ENCODE peak calls at places on chromosomes 5 and 9, in seven cellular contexts. L, O, X, B, S, D and K are unnamed samples.

GRCh38 chr5:57082441-57083067 is 91.3 kb upstream of the GPBP1 start:
- DNase-seq in L (no peak), O (no peak), D (peak; percentile 17), X (peak; percentile 36), S (peak; percentile 55), B (peak; percentile 5), K (no peak)

GRCh38 chr9:13915591-13916301 is 398.2 kb downstream of the NFIB start:
- DNase-seq in D (no peak), B (peak; percentile 53), L (no peak), S (peak; percentile 6), O (no peak), X (peak; percentile 44), K (no peak)

GRCh38 chr9:93268551-93269314 is 84.8 kb downstream of the WNK2 start:
- DNase-seq in L (no peak), S (peak; percentile 14), B (no peak), X (no peak), O (no peak), D (no peak), K (no peak)

GRCh38 chr9:131704988-131705387 is 34.9 kb downstream of the RAPGEF1 start:
- DNase-seq in D (no peak), B (no peak), X (no peak), O (no peak), S (no peak), L (no peak), K (no peak)

GRCh38 chr5:175842947-175843793 is 28.2 kb upstream of the CPLX2 start:
- DNase-seq in B (peak; percentile 72), S (peak; percentile 73), D (peak; percentile 78), X (peak; percentile 32), L (peak; percentile 36), O (peak; percentile 56), K (peak; percentile 19)

GRCh38 chr5:170520319-170520718 is 16.5 kb downstream of the KCNIP1 start:
- DNase-seq in B (no peak), X (no peak), S (peak; percentile 23), L (no peak), D (no peak), O (no peak), K (no peak)

GRCh38 chr5:136048966-136049365 is 20.2 kb downstream of the TGFBI start:
- DNase-seq in S (no peak), O (no peak), X (no peak), L (no peak), B (no peak), D (no peak), K (no peak)

GRCh38 chr5:139900546-139901250 is 105.1 kb downstream of the PSD2 start:
- DNase-seq in S (no peak), O (no peak), D (no peak), B (no peak), X (no peak), L (no peak), K (no peak)

GRCh38 chr5:77993141-77993540 is 217.0 kb upstream of the TBCA start:
- DNase-seq in D (no peak), X (no peak), B (no peak), O (no peak), S (no peak), L (no peak), K (no peak)

GRCh38 chr5:34854459-34855174 is 15.7 kb downstream of the TTC23L start:
- DNase-seq in L (no peak), O (no peak), B (no peak), S (no peak), X (no peak), D (no peak), K (no peak)

GRCh38 chr9:129319938-129320481 is 141.9 kb upstream of the IER5L start:
- DNase-seq in B (no peak), S (no peak), L (no peak), X (no peak), O (peak; percentile 28), D (no peak), K (no peak)

GRCh38 chr9:87285183-87285582 is 212.5 kb upstream of the DAPK1 start:
- DNase-seq in X (peak; percentile 81), D (no peak), O (no peak), L (no peak), S (peak; percentile 43), B (peak; percentile 33), K (no peak)

GRCh38 chr9:17856995-17857394 is 278.1 kb downstream of the SH3GL2 start:
- DNase-seq in O (no peak), D (no peak), S (no peak), L (no peak), X (no peak), B (no peak), K (no peak)

GRCh38 chr5:108619815-108620214 is 127.9 kb upstream of the FER start:
- DNase-seq in L (no peak), X (no peak), O (no peak), S (no peak), B (no peak), D (no peak), K (no peak)

DNA sequence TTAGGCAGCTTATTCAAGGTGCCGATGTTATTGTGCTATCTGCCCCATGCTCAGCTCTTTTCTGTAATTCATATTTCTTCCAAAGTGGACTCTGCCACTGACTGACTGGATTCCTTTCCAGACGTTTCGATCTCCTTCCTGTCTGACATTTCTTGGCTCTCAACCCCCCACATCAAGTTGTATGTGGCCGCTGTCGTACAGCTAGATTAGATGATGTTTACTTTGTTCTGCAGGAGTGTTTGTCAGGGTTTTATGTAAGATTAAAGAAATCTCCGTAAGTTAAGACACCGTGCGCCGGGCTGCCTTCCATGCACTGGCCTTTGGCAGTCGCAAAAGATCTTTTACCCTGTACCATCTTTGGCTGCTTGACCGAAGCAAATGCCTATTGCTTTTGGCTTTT is 177.9 kb downstream of the FGF1 start:
- DNase-seq in L (no peak), B (no peak), O (no peak), D (no peak), S (peak; percentile 32), X (no peak), K (no peak)
- TF ChIP-seq CTCF in L (no peak), B (no peak), O (no peak), D (no peak), S (no peak), X (no peak), K (no peak)

GRCh38 chr9:8514760-8515159 is 715.2 kb upstream of the DMAC1 start:
- DNase-seq in X (no peak), S (no peak), L (no peak), O (peak; percentile 33), D (no peak), B (no peak), K (no peak)
- TF ChIP-seq CTCF in X (no peak), S (peak; percentile 22), L (no peak), O (peak; percentile 62), D (no peak), B (peak; percentile 12), K (no peak)

GRCh38 chr5:52943285-52943684 is 45.9 kb upstream of the ITGA2 start:
- DNase-seq in O (no peak), D (no peak), S (no peak), L (no peak), X (no peak), B (no peak), K (no peak)
- TF ChIP-seq CTCF in O (peak; percentile 32), D (peak; percentile 49), S (no peak), L (no peak), X (peak; percentile 38), B (peak; percentile 35), K (no peak)

DNA sequence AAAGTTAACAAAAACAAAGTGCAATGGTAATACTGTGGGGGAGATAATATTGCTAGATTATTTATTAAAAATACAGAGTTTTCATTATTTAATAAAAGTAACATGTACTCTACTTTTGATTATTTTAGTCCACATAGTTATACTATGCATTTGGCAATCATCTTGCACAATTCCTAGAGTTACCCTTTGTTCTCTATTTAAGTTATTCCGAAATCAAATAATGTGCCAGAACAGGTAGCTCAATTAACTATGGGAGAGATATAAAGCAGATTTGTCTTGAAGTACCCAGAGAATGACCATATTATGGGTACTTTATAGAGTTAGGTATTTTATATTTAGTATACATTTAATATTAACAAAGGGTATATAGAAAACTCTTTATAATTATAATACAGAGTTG is 9.4 kb upstream of the LURAP1L start:
- DNase-seq in D (no peak), B (no peak), X (no peak), O (no peak), L (no peak), S (no peak), K (no peak)
- TF ChIP-seq CTCF in D (no peak), B (no peak), X (no peak), O (no peak), L (no peak), S (no peak), K (no peak)

DNA sequence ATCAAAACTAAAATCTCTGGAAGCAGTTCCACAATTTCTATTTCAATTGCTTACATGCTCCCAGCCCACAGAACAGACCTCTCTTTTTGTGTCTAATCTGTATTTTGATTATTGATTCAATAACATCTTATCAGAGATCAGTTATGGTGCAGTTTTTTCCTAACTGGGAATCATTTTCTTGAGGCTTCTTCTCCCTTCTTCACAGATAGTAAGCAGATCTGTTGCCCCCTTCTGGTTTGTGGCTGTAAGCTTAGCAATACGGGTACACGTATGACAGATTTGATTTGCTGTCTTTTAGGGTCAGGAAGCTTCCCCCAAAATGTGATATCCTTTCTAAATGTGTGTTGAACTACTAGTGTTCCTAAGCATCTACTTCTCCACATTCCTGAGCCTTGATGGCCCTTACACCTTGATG is 39.4 kb downstream of the MRPS27 start:
- DNase-seq in S (peak; percentile 51), B (peak; percentile 61), O (peak; percentile 32), L (peak; percentile 18), X (peak; percentile 70), D (peak; percentile 45), K (no peak)
- TF ChIP-seq CTCF in S (peak; percentile 55), B (peak; percentile 76), O (peak; percentile 68), L (peak; percentile 69), X (peak; percentile 67), D (peak; percentile 73), K (peak; percentile 70)

DNA sequence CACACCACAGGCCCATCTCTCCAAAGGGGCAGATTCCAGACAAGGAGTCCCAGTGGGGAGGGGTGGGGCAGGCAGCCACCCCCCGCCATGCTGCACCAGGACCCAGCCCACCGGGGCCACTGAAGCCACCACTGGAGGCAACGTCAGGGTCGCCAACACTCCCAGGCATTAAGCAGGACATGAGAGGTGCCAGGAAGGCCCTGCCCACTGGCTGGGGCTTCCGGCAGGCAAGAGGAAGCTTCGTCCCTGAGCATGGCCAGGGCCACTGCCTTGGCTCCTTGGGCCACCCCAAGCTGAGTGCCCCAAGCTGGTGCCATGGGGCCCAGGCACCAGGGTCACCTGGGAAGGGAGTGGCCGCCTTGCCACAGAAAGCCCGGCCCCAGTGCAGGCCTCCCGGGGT is 17.5 kb downstream of the KCNT1 start:
- DNase-seq in B (no peak), O (no peak), D (no peak), L (no peak), X (no peak), S (no peak), K (no peak)
- TF ChIP-seq CTCF in B (no peak), O (no peak), D (no peak), L (no peak), X (no peak), S (no peak), K (no peak)

GRCh38 chr9:88781500-88782391 is 209.5 kb upstream of the S1PR3 start:
- DNase-seq in S (peak; percentile 56), D (peak; percentile 29), B (peak; percentile 92), O (peak; percentile 56), X (peak; percentile 96), L (no peak), K (no peak)
- TF ChIP-seq CTCF in S (peak; percentile 43), D (peak; percentile 67), B (peak; percentile 87), O (no peak), X (peak; percentile 75), L (peak; percentile 47), K (peak; percentile 54)